ENCODE peak calls at places on chromosomes 13 and 19, in ten cellular contexts. F is tibial artery, P is stomach, W is ascending aorta, A is MM.1S, R is neural progenitor cell, B is fibroblast of lung, M is HCT116, J is GM23248, O is heart right ventricle. T is an unnamed sample. For H3K36me3, the result is how much of the 10 kb centered on the place peaks cover.

GRCh38 chr19:50003810-50004419 is 21.3 kb downstream of the VRK3 start:
- DNase-seq in P (peak), W (peak), B (peak), A (peak), O (no peak), M (peak), R (no peak), J (peak), F (peak), T (peak)

GRCh38 chr13:108120332-108120731 is 95.0 kb downstream of the LIG4 start:
- DNase-seq in W (no peak), P (no peak), J (no peak), F (no peak), A (no peak), R (no peak), O (no peak), B (no peak), M (no peak), T (no peak)

GRCh38 chr13:77781804-77782203 is 84.3 kb downstream of the SLAIN1 start:
- DNase-seq in W (no peak), B (no peak), R (no peak), M (no peak), O (no peak), A (no peak), J (no peak), P (no peak), F (no peak), T (no peak)

GRCh38 chr13:66076417-66076816 is 1153.7 kb downstream of the PCDH9 start:
- DNase-seq in W (no peak), O (no peak), P (no peak), F (no peak), R (no peak), M (no peak), B (peak), A (no peak), J (no peak), T (no peak)

GRCh38 chr13:109146912-109147624 is 517.7 kb downstream of the MYO16 start:
- DNase-seq in R (no peak), J (peak), W (no peak), B (peak), P (no peak), F (no peak), A (no peak), M (peak), O (no peak), T (no peak)

GRCh38 chr13:23615677-23616076 is 45.5 kb downstream of the TNFRSF19 start:
- DNase-seq in F (no peak), J (no peak), O (no peak), P (no peak), W (no peak), R (peak), B (no peak), A (no peak), M (no peak), T (no peak)

GRCh38 chr19:54188224-54188871 is 1.0 kb downstream of the MBOAT7 start:
- DNase-seq in J (peak), A (no peak), M (no peak), B (no peak), O (no peak), R (peak), W (no peak), F (no peak), P (no peak), T (peak)

GRCh38 chr19:296476-297225 is 5.4 kb upstream of the PLPP2 start:
- DNase-seq in J (no peak), R (no peak), B (no peak), F (no peak), A (peak), W (no peak), P (peak), O (no peak), M (no peak), T (no peak)

GRCh38 chr13:103895835-103896520 is 829.8 kb upstream of the SLC10A2 start:
- DNase-seq in J (no peak), A (no peak), M (no peak), F (no peak), P (no peak), W (no peak), O (no peak), R (no peak), B (no peak), T (no peak)

GRCh38 chr13:86383561-86383960 is 584.3 kb upstream of the SLITRK6 start:
- DNase-seq in M (no peak), R (no peak), O (no peak), B (no peak), P (no peak), F (no peak), W (no peak), J (no peak), A (no peak), T (no peak)

GRCh38 chr13:69565334-69565733 is 542.3 kb upstream of the ATXN8OS start:
- DNase-seq in R (peak), J (peak), M (peak), B (peak), A (no peak), P (no peak), O (no peak), W (no peak), F (no peak), T (no peak)

GRCh38 chr13:27147530-27148170 is 24.0 kb downstream of the USP12 start:
- DNase-seq in B (no peak), R (no peak), F (no peak), W (no peak), O (no peak), M (no peak), A (no peak), P (no peak), J (no peak), T (peak)

GRCh38 chr13:51091839-51092238 is 19.2 kb downstream of the C13orf42 start:
- DNase-seq in W (no peak), P (no peak), R (no peak), B (no peak), O (no peak), A (no peak), F (no peak), M (no peak), J (no peak), T (no peak)

DNA sequence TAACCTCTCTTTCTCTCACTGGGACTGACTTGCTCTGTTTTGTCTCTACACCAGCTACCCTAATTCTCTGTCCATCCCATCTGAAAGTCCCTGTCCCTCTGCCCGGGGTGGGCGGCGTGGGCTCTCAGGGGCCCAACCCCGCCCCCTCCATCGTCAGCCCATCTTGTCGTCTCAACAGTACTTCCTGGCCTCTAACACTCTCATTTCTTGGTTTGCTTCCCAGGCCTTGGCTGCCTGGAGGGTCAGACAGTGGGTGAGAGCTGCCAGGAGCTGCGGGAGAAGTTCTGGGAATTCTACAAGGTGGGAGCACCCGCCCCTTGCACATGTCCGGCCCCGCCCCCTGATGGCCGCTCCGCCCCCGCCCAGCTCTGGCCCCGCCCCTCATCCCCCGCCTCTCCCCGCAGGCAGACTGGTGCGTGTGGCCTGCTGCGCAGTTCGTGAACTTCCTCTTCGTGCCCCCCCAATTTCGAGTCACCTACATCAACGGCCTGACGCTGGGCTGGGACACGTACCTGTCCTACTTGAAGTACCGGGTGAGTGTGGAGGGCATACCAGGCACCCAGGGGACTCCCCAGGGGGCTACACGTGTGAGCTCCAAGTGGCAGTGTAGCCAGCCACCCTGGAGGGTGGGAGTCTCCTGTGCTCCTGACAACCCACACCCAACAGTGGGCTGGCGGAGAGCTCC is 1.7 kb downstream of the MPV17L2 start:
- DNase-seq in A (no peak), W (no peak), M (no peak), B (peak), R (peak), O (peak), J (peak), F (no peak), P (no peak), T (peak)
- H3K4me3 ChIP-seq in A (no peak), W (peak), M (peak), B (no peak), R (peak), O (no peak), J (peak), F (peak), P (peak), T (no peak)

DNA sequence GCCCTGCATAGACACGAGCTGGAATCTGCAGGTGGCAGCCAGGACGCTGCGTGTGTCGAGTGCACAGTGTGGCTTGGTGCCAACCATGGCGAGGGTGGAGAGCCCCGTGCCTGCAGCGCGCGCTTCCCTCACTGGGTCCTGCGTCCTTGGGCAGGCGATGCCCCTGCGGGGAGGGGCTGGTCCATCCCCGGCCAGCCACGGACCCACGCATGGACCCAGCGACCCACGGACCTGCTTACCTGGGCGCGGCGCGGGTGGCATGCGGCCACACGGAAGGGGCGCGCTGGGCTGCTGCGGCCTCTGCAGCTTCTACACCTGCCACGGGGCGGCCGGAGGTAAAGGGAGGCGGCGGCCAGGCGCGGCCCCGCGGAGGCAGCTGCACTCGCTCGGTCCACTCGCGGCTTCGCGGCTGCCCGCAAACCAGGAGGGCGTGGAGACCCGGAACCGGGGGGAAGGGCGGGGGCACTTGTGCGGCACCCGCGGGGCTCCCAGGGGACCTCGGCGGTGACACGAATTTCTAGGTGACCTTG is 569 bp upstream of the MCF2L start:
- DNase-seq in B (no peak), O (peak), M (no peak), J (no peak), F (peak), A (no peak), P (peak), W (no peak), R (peak), T (peak)
- H3K27ac ChIP-seq in B (no peak), O (peak), M (no peak), J (no peak), F (no peak), A (no peak), P (peak), W (no peak), R (no peak), T (peak)

GRCh38 chr13:72852207-72852606 is 70.3 kb downstream of the PIBF1 start:
- DNase-seq in A (no peak), F (no peak), M (no peak), O (no peak), R (no peak), J (no peak), W (no peak), B (no peak), P (no peak), T (no peak)

GRCh38 chr13:72850959-72851677 is 69.2 kb downstream of the PIBF1 start:
- DNase-seq in J (no peak), P (no peak), A (no peak), M (no peak), B (no peak), O (no peak), W (no peak), F (no peak), R (peak), T (no peak)

GRCh38 chr13:72853000-72853399 is 71.1 kb downstream of the PIBF1 start:
- DNase-seq in P (no peak), F (no peak), R (no peak), W (no peak), O (no peak), B (no peak), M (no peak), J (no peak), A (no peak), T (no peak)

GRCh38 chr13:72851678-72852014 is 69.7 kb downstream of the PIBF1 start:
- DNase-seq in A (no peak), R (no peak), J (no peak), F (no peak), M (no peak), O (no peak), W (no peak), P (no peak), B (no peak), T (no peak)

DNA sequence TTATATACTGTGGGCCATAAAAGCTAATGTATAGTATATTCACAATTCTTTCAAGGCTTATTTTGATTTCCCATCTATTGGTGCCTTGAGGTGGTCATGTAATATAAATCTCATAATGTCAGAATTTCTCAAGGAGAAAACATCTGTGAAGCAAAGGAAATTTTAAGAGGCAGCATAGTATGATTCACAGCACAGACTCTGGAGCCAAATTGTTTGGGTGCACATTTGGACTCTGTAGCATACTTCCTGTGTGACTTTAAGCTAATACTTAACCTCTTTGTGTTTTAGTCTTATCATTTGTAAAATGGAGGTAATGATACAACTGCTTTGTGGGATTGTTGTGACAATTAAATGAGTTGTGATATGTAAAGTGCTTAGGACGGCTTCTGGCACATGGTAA is 67.6 kb downstream of the PIBF1 start:
- DNase-seq in W (no peak), M (no peak), J (peak), P (no peak), R (no peak), O (no peak), F (no peak), A (no peak), B (peak), T (no peak)
- H3K36me3 ChIP-seq in W (under half), M (under half), J (under half), P (half or more), R (under half), O (half or more), F (under half), A (under half), B (under half), T (under half)

GRCh38 chr19:42053037-42053935 is 16.7 kb downstream of the GRIK5 start:
- DNase-seq in O (no peak), J (no peak), F (no peak), M (no peak), R (no peak), P (no peak), B (no peak), W (no peak), A (no peak), T (no peak)

GRCh38 chr19:42052241-42052863 is 17.7 kb downstream of the GRIK5 start:
- DNase-seq in M (no peak), B (no peak), P (no peak), R (no peak), F (no peak), A (no peak), W (no peak), O (no peak), J (no peak), T (no peak)

GRCh38 chr19:42051166-42052115 is 18.6 kb downstream of the GRIK5 start:
- DNase-seq in M (no peak), O (no peak), A (no peak), B (no peak), W (no peak), F (no peak), P (peak), J (peak), R (no peak), T (no peak)

GRCh38 chr19:42045575-42045974 is 24.4 kb downstream of the GRIK5 start:
- DNase-seq in O (no peak), P (no peak), W (no peak), F (no peak), R (no peak), J (no peak), B (no peak), M (no peak), A (no peak), T (no peak)

GRCh38 chr19:42048992-42049391 is 21.0 kb downstream of the GRIK5 start:
- DNase-seq in W (no peak), J (no peak), B (no peak), M (no peak), A (no peak), R (no peak), F (no peak), O (no peak), P (no peak), T (no peak)
- H3K4me3 ChIP-seq in W (no peak), J (no peak), B (no peak), M (no peak), A (no peak), R (no peak), F (no peak), O (no peak), P (no peak), T (no peak)

DNA sequence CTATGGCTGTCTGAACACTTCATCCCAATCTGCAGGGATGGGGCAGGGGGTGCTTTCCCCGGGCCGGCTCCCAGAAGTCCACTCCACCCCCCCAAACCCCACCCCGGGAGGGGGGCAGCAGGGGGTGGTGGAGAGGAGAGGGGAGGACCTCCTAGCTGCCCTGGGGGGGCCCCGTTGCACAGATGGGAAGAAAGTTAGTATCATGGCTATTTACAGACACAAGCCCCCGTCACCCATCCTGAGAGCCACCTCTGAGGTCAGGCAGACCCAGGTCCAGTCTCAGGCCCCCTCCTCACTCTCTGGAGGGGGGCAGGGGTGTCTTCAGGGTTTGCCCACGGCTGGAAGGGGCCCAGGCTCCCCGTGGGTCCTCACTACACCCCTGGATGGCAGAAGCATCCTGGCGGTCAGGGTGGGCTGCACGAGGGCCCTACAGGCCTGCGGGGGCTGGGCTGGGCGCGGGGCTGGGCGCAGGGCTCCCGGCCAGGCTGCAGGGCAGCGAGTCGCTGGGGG is 5.8 kb upstream of the REXO1 start:
- DNase-seq in R (no peak), A (no peak), M (no peak), W (no peak), P (no peak), F (peak), J (no peak), B (no peak), O (no peak), T (no peak)
- H3K27ac ChIP-seq in R (no peak), A (no peak), M (peak), W (no peak), P (peak), F (no peak), J (peak), B (peak), O (peak), T (no peak)

GRCh38 chr19:4955274-4955673 is 13.6 kb upstream of the KDM4B start:
- DNase-seq in A (no peak), O (no peak), R (no peak), W (no peak), M (no peak), F (no peak), B (no peak), P (no peak), J (no peak), T (no peak)

GRCh38 chr19:4957981-4958380 is 10.9 kb upstream of the KDM4B start:
- DNase-seq in O (no peak), P (no peak), J (no peak), F (no peak), B (no peak), W (no peak), M (no peak), A (no peak), R (no peak), T (no peak)

GRCh38 chr19:4951671-4952070 is 17.2 kb upstream of the KDM4B start:
- DNase-seq in P (no peak), R (no peak), M (no peak), J (no peak), F (no peak), B (no peak), O (no peak), W (no peak), A (no peak), T (no peak)

DNA sequence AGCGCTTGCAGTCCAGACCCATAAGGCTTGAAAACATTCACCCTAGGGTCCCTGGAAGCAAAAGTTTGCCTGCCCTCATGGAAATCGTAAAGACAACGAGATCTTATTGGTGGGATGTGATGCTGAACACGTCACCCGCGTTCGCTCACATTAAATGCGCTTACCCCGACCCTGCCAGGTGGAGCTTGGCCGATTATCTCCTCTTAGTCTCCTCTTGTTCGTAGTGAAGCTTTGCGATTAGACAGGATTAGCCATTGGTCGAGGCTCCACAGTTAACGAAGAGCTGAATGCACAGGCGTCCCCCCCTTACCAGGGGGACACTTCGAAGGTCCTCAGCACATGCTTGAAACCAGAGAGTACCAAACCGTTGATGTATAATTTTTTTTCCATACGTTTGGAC is 16.0 kb upstream of the KDM4B start:
- DNase-seq in M (no peak), R (no peak), J (no peak), A (no peak), B (no peak), P (no peak), F (no peak), O (no peak), W (no peak), T (no peak)
- H3K36me3 ChIP-seq in M (under half), R (under half), J (under half), A (under half), B (under half), P (under half), F (under half), O (under half), W (under half), T (under half)

GRCh38 chr19:15251010-15251748 is 18.9 kb upstream of the EPHX3 start:
- DNase-seq in J (peak), O (peak), W (no peak), R (no peak), B (peak), F (peak), A (no peak), M (no peak), P (no peak), T (no peak)
- H3K4me3 ChIP-seq in J (peak), O (peak), W (peak), R (no peak), B (no peak), F (peak), A (no peak), M (no peak), P (no peak), T (no peak)

T was measured in CD4-positive, CD25-positive, alpha-beta regulatory T cell.